ENCODE peak calls at places on chromosomes 12 and 14, in ten cellular contexts. T, C, P, M, N, Z, O, D, V and Y are unnamed samples.
A peak's percentile ranks its signal among the peaks of the same experiment; 100 is the strongest.

GRCh38 chr12:48818831-48819590 is 715 bp downstream of the CACNB3 start:
- DNase-seq in C (no peak), P (no peak), M (no peak), O (peak; percentile 89), D (no peak), V (no peak), N (no peak), T (peak; percentile 52), Z (no peak), Y (no peak)

GRCh38 chr12:91951571-91951970 is 194.1 kb downstream of the BTG1 start:
- DNase-seq in Z (no peak), C (peak; percentile 64), D (no peak), P (no peak), V (no peak), N (peak; percentile 56), O (no peak), M (no peak), T (no peak), Y (no peak)

GRCh38 chr14:102055181-102055901 is 31.5 kb downstream of the HSP90AA1 start:
- DNase-seq in M (no peak), D (no peak), Z (peak; percentile 36), N (peak; percentile 83), V (peak; percentile 54), O (peak; percentile 71), T (no peak), C (peak; percentile 90), P (no peak), Y (no peak)

GRCh38 chr12:130666645-130667044 is 49.5 kb downstream of the RIMBP2 start:
- DNase-seq in O (no peak), N (no peak), V (no peak), Z (no peak), C (no peak), P (no peak), D (no peak), T (no peak), M (no peak), Y (no peak)

GRCh38 chr12:106308611-106309010 is 6.1 kb downstream of the TCP11L2 start:
- DNase-seq in M (no peak), V (no peak), C (no peak), T (no peak), N (no peak), P (no peak), D (no peak), O (no peak), Z (no peak), Y (no peak)

GRCh38 chr14:68519788-68520187 is 273.1 kb downstream of the ZFP36L1 start:
- DNase-seq in D (no peak), N (no peak), V (no peak), T (no peak), O (no peak), C (no peak), Z (no peak), P (no peak), M (no peak), Y (no peak)

GRCh38 chr14:53613404-53614253 is 343.0 kb downstream of the BMP4 start:
- DNase-seq in T (no peak), C (peak; percentile 71), Z (peak; percentile 72), P (peak; percentile 86), V (peak; percentile 18), M (no peak), D (no peak), O (peak; percentile 19), N (peak; percentile 90), Y (no peak)

GRCh38 chr12:86772688-86773087 is 516.5 kb upstream of the MGAT4C start:
- DNase-seq in T (no peak), C (peak; percentile 61), Z (no peak), P (no peak), N (peak; percentile 43), M (no peak), O (no peak), D (no peak), V (peak; percentile 12), Y (no peak)

GRCh38 chr12:94644141-94644575 is 6.2 kb downstream of the TMCC3 start:
- DNase-seq in Z (no peak), N (peak; percentile 24), P (no peak), O (no peak), M (peak; percentile 33), V (peak; percentile 50), D (no peak), C (peak; percentile 74), T (no peak), Y (no peak)

GRCh38 chr14:63901434-63902085 is 48.8 kb downstream of the SYNE2 start:
- DNase-seq in D (no peak), V (no peak), N (peak; percentile 60), M (no peak), P (no peak), Z (no peak), T (no peak), O (no peak), C (peak; percentile 61), Y (no peak)

GRCh38 chr14:50363734-50364113 is 33.0 kb downstream of the CDKL1 start:
- DNase-seq in O (no peak), V (no peak), P (no peak), T (no peak), Z (no peak), M (no peak), N (peak; percentile 18), D (no peak), C (no peak), Y (no peak)

GRCh38 chr14:100498068-100498467 is 89.1 kb downstream of the BEGAIN start:
- DNase-seq in N (no peak), C (no peak), M (no peak), D (no peak), V (no peak), T (no peak), O (no peak), P (no peak), Z (no peak), Y (no peak)

GRCh38 chr12:3152013-3152412 is 74.8 kb downstream of the TSPAN9 start:
- DNase-seq in Z (no peak), T (no peak), N (no peak), O (peak; percentile 80), V (peak; percentile 33), D (no peak), M (no peak), P (no peak), C (peak; percentile 49), Y (no peak)

GRCh38 chr12:47326190-47326589 is 246.4 kb upstream of the AMIGO2 start:
- DNase-seq in P (no peak), D (no peak), Z (no peak), M (no peak), T (no peak), C (no peak), N (no peak), O (no peak), V (no peak), Y (no peak)

GRCh38 chr12:4643747-4644146 is 5.1 kb downstream of the AKAP3 start:
- DNase-seq in N (no peak), T (no peak), O (no peak), C (no peak), V (no peak), D (no peak), Z (no peak), M (no peak), P (no peak), Y (no peak)
- H3K27ac ChIP-seq in N (no peak overlapping the region), T (no peak overlapping the region), O (no peak overlapping the region), C (no peak overlapping the region), V (no peak overlapping the region), D (no peak overlapping the region), Z (no peak overlapping the region), M (no peak overlapping the region), P (no peak overlapping the region), Y (no peak overlapping the region)

GRCh38 chr14:103207038-103207403 is 83.8 kb downstream of the TNFAIP2 start:
- DNase-seq in V (no peak), M (peak; percentile 91), T (peak; percentile 95), P (no peak), Z (peak; percentile 53), C (peak; percentile 37), O (peak; percentile 80), D (peak; percentile 76), N (no peak), Y (peak; percentile 67)
- H3K4me3 ChIP-seq in V (peak overlapping the region; percentile 20), M (peak overlapping the region; percentile 63), T (peak overlapping the region; percentile 50), P (no peak overlapping the region), Z (peak overlapping the region; percentile 31), C (peak overlapping the region; percentile 34), O (peak overlapping the region; percentile 64), D (peak overlapping the region; percentile 52), N (peak overlapping the region; percentile 27), Y (no peak overlapping the region)

GRCh38 chr14:66507181-66507721 is 696 bp upstream of the GPHN start:
- DNase-seq in O (peak; percentile 65), D (no peak), T (no peak), V (peak; percentile 0), Z (no peak), M (no peak), P (peak; percentile 34), C (no peak), N (no peak), Y (no peak)

GRCh38 chr14:66508846-66509621 is 1.1 kb downstream of the GPHN start:
- DNase-seq in V (peak; percentile 25), P (no peak), D (peak; percentile 28), Z (peak; percentile 44), T (peak; percentile 34), C (peak; percentile 29), N (peak; percentile 15), M (peak; percentile 36), O (peak; percentile 55), Y (peak; percentile 39)

GRCh38 chr14:66509874-66510273 is 1.9 kb downstream of the GPHN start:
- DNase-seq in V (no peak), M (no peak), P (no peak), T (no peak), O (peak; percentile 26), C (no peak), D (no peak), Z (no peak), N (no peak), Y (no peak)

GRCh38 chr14:66508547-66508845 is 549 bp downstream of the GPHN start:
- DNase-seq in Z (no peak), V (no peak), T (no peak), O (no peak), N (no peak), D (no peak), C (no peak), M (no peak), P (no peak), Y (no peak)

GRCh38 chr14:66507722-66508546 is at the start of gene GPHN:
- DNase-seq in P (peak; percentile 98), O (peak; percentile 98), C (peak; percentile 99), N (peak; percentile 97), Z (peak; percentile 96), T (peak; percentile 95), M (peak; percentile 98), V (peak; percentile 99), D (peak; percentile 97), Y (peak; percentile 98)
- TF ChIP-seq CTCF in P (no peak), O (no peak), C (peak; percentile 39), N (peak; percentile 25), Z (no peak), T (peak; percentile 41), M (peak; percentile 16), V (peak; percentile 45), D (peak; percentile 20), Y (no peak)

DNA sequence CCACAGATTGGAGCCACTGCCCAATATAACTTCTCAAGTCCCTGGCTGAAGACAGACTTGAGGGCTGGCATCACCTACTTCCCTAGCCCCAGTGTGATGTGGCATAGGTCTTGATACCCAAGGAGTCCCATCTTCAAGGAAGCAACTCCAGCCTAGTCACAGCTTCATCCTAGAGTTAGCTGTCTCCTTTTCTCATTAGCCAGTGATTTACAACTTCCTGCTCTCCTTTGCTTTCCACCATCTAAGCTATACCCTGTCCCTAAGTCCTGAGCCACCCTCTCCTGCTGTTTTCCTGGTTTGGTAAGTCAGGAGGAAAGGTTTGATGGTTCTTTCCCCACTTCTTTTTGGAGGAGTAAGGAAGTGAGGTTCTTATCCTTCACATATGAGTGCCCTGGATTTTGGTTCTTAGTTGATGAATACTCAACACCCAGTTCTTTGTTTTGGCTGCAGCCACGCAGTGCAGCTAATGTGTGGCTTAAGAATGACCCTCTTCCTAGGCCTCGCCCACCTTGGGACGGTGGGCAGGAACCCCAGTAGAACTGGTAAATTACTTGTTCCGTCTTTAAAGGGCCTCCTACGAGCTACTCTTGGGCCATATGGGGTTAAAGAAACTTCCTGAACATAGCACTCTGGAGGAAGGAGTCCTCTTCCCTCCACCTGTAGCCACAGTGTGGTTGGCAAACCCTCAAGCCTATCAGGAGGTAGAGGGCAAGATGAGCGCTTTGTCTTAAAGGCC is 3.9 kb upstream of the GPX2 start:
- DNase-seq in Z (no peak), M (no peak), V (no peak), N (no peak), D (no peak), C (no peak), P (no peak), T (no peak), O (no peak), Y (no peak)
- H3K27ac ChIP-seq in Z (no peak overlapping the region), M (no peak overlapping the region), V (no peak overlapping the region), N (no peak overlapping the region), D (no peak overlapping the region), C (no peak overlapping the region), P (no peak overlapping the region), T (no peak overlapping the region), O (no peak overlapping the region), Y (no peak overlapping the region)